ENCODE peak calls at places on chromosomes 6 and 20, in seven cellular contexts. S, Z, E, T, G, Q and C are unnamed samples.

GRCh38 chr6:107606407-107606806 is 116.5 kb downstream of the SOBP start:
- DNase-seq in T (no peak), G (no peak), E (no peak), S (no peak), Z (peak; percentile 68), Q (no peak), C (no peak)

GRCh38 chr20:34222208-34222607 is 19.0 kb upstream of the ASIP start:
- DNase-seq in Q (no peak), E (no peak), T (no peak), G (no peak), Z (no peak), S (no peak), C (no peak)

GRCh38 chr6:32153835-32154513 is at the start of gene PPT2:
- DNase-seq in S (peak; percentile 94), G (peak; percentile 97), T (peak; percentile 90), Z (peak; percentile 93), E (peak; percentile 95), Q (peak; percentile 82), C (peak; percentile 85)

GRCh38 chr6:41088451-41088850 is 15.7 kb downstream of the NFYA start:
- DNase-seq in G (no peak), Z (no peak), Q (no peak), S (no peak), E (no peak), T (no peak), C (no peak)

GRCh38 chr6:33091957-33092356 is 16.2 kb downstream of the HLA-DPB1 start:
- DNase-seq in T (peak; percentile 8), Z (peak; percentile 69), G (no peak), Q (peak; percentile 42), S (no peak), E (peak; percentile 92), C (no peak)

GRCh38 chr20:52446421-52447231 is 255.0 kb upstream of the ZFP64 start:
- DNase-seq in T (no peak), S (no peak), Z (no peak), G (no peak), E (no peak), Q (no peak), C (no peak)

GRCh38 chr6:167304912-167305311 is 13.8 kb downstream of the UNC93A start:
- DNase-seq in T (no peak), Q (no peak), Z (no peak), S (no peak), G (no peak), E (no peak), C (no peak)

GRCh38 chr20:43751167-43752050 is 24.6 kb upstream of the GTSF1L start:
- DNase-seq in T (no peak), Z (no peak), G (no peak), E (no peak), S (no peak), Q (no peak), C (no peak)

GRCh38 chr6:15876406-15876805 is 213.6 kb upstream of the DTNBP1 start:
- DNase-seq in S (no peak), T (no peak), Z (no peak), Q (no peak), E (no peak), G (no peak), C (no peak)

GRCh38 chr20:1934578-1935573 is 39.7 kb downstream of the SIRPA start:
- DNase-seq in T (no peak), E (no peak), Z (no peak), G (peak; percentile 97), S (peak; percentile 82), Q (peak; percentile 54), C (no peak)

GRCh38 chr6:87152528-87152950 is 2.8 kb upstream of the ZNF292 start:
- DNase-seq in T (no peak), Z (peak; percentile 39), E (no peak), G (peak; percentile 71), Q (no peak), S (no peak), C (no peak)

GRCh38 chr6:54586251-54586650 is 260.3 kb upstream of the FAM83B start:
- DNase-seq in G (no peak), Q (no peak), S (no peak), E (no peak), T (no peak), Z (no peak), C (no peak)

GRCh38 chr6:149147191-149147590 is 170.3 kb upstream of the TAB2 start:
- DNase-seq in Z (no peak), Q (no peak), T (no peak), E (no peak), G (no peak), S (no peak), C (no peak)

GRCh38 chr20:2234788-2235187 is 61.0 kb upstream of the TGM3 start:
- DNase-seq in Q (no peak), Z (peak; percentile 53), G (no peak), E (peak; percentile 80), T (no peak), S (no peak), C (no peak)

GRCh38 chr20:16537918-16538317 is 35.3 kb downstream of the KIF16B start:
- DNase-seq in T (no peak), G (no peak), E (no peak), S (no peak), Q (no peak), Z (no peak), C (no peak)

GRCh38 chr6:68447112-68447511 is 188.0 kb upstream of the ADGRB3 start:
- DNase-seq in T (no peak), E (peak; percentile 68), Q (no peak), S (no peak), G (no peak), Z (no peak), C (no peak)

GRCh38 chr20:409697-410559 is 1.8 kb downstream of the RBCK1 start:
- DNase-seq in Z (no peak), S (peak; percentile 8), G (peak; percentile 48), Q (peak; percentile 45), E (no peak), T (no peak), C (peak; percentile 81)

GRCh38 chr20:407953-408842 is at the start of gene RBCK1:
- DNase-seq in Z (peak; percentile 86), Q (peak; percentile 89), G (peak; percentile 93), S (peak; percentile 90), T (peak; percentile 44), E (peak; percentile 91), C (peak; percentile 97)

GRCh38 chr20:407097-407952 is 774 bp upstream of the RBCK1 start:
- DNase-seq in Q (peak; percentile 88), S (peak; percentile 79), Z (peak; percentile 94), E (peak; percentile 94), G (peak; percentile 87), T (peak; percentile 51), C (peak; percentile 95)

GRCh38 chr20:406200-407096 is 1.7 kb upstream of the RBCK1 start:
- DNase-seq in E (no peak), Z (no peak), S (no peak), Q (no peak), T (no peak), G (peak; percentile 33), C (peak; percentile 68)

DNA sequence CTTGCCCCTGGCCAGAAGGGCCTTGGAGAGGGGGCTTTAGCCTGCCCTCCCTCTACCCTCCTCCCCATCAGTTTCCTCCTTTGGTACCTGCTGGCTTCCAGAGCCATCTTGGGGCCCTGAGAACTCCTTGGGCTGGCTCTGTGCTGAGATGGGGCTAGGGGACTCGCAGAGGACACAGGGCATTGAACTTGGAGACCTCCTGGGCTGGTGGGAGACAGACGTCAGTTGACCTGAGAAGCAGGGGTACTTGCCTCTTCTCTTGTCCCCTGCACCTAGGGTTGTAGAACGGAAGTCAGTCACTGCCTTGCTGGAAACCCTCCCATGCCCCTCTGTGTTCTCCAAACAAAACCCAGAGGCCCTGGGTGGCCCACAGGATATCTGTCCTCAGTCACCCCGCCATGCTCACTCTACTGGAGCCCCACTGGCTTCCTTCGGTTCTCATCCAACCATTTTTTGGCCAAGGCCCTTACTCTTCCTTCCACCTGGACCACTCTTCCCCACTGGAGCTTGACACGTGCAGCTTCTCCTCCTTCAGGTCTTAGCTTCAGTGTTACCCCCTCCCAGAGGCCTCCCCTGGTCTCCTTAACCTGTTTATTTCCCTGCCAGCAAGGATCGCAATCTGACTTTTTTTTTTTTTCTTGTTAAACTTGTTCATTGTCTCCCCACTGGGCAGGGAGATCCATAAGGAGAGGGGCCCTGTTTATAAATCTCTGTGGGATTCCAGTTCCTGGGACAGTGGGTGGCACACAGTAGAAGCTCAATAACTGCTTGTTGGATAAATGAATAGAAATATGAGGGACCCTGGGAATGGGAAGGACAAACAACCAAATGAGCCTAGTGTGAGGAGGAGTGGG is 971 bp downstream of the RBCK1 start:
- DNase-seq in T (no peak), Q (no peak), Z (peak; percentile 16), S (peak; percentile 23), E (peak; percentile 71), G (peak; percentile 63), C (no peak)
- H3K27ac ChIP-seq in T (peak overlapping the region; percentile 84), Q (peak overlapping the region; percentile 87), Z (no peak overlapping the region), S (peak overlapping the region; percentile 95), E (no peak overlapping the region), G (peak overlapping the region; percentile 90), C (peak overlapping the region; percentile 98)

DNA sequence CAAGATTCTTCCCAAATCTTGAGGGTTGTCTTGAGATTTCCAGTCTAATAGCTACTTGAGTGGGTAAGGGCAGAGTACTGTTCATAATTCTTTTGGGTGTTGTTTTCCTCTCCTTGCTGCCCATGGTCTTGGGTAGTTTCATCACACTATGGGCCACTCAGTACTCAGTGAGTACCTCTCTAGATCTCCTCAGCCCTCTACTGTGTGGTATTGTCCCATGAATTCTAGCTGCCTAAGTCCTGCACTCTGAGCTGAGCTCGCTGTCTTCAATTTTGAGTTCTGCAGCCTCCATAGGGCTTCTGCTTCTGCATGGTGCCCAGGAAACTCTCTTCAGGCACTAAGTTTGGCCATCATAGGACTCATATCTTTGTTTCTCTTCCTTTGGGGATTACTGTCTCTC is 42.3 kb downstream of the ASXL1 start:
- DNase-seq in Q (no peak), Z (no peak), T (no peak), G (no peak), S (no peak), E (no peak), C (no peak)
- TF ChIP-seq CTCF in Q (no peak), Z (no peak), T (no peak), G (no peak), S (no peak), E (no peak), C (no peak)

GRCh38 chr20:50381053-50381732 is 129.0 kb upstream of the PTPN1 start:
- DNase-seq in Z (no peak), T (no peak), E (no peak), S (no peak), Q (no peak), G (no peak), C (no peak)
- H3K27ac ChIP-seq in Z (no peak overlapping the region), T (no peak overlapping the region), E (no peak overlapping the region), S (no peak overlapping the region), Q (peak overlapping the region; percentile 90), G (peak overlapping the region; percentile 64), C (no peak overlapping the region)

GRCh38 chr6:1482381-1483166 is 93.2 kb downstream of the FOXF2 start:
- DNase-seq in G (no peak), Z (no peak), T (peak; percentile 19), E (no peak), S (no peak), Q (no peak), C (no peak)

GRCh38 chr6:1481326-1481725 is 92.0 kb downstream of the FOXF2 start:
- DNase-seq in E (peak; percentile 19), S (no peak), Q (no peak), G (no peak), T (peak; percentile 34), Z (no peak), C (no peak)

GRCh38 chr6:1479601-1480236 is 90.3 kb downstream of the FOXF2 start:
- DNase-seq in T (no peak), G (no peak), Z (no peak), S (no peak), Q (no peak), E (no peak), C (no peak)

GRCh38 chr6:1477432-1478090 is 88.2 kb downstream of the FOXF2 start:
- DNase-seq in Q (no peak), T (no peak), S (no peak), G (no peak), E (peak; percentile 31), Z (no peak), C (no peak)

GRCh38 chr6:1479095-1479494 is 89.7 kb downstream of the FOXF2 start:
- DNase-seq in E (no peak), S (no peak), Q (no peak), Z (no peak), T (no peak), G (no peak), C (no peak)
- TF ChIP-seq CTCF in E (peak; percentile 54), S (peak; percentile 14), Q (no peak), Z (no peak), T (no peak), G (no peak), C (no peak)